ENCODE peak calls at places on chromosomes 1 and 21, in ten cellular contexts. U, X, E, A, T, H, M, G, K and C are unnamed samples.
A peak's percentile ranks its signal among the peaks of the same experiment; 100 is the strongest.

GRCh38 chr1:172745014-172745413 is 86.1 kb downstream of the FASLG start:
- DNase-seq in H (no peak), M (peak; percentile 70), A (peak; percentile 82), T (peak; percentile 49), G (peak; percentile 96), U (no peak), E (peak; percentile 36), X (peak; percentile 30), K (peak; percentile 48), C (peak; percentile 56)

GRCh38 chr1:205714190-205714905 is 34.0 kb upstream of the SLC45A3 start:
- DNase-seq in T (no peak), A (no peak), H (no peak), U (no peak), G (peak; percentile 47), X (no peak), K (no peak), E (no peak), M (peak; percentile 26), C (no peak)

GRCh38 chr1:181028241-181029014 is 5.4 kb upstream of the MR1 start:
- DNase-seq in T (no peak), A (no peak), E (no peak), U (no peak), G (peak; percentile 46), H (no peak), M (no peak), X (no peak), K (no peak), C (no peak)

GRCh38 chr1:72649974-72650373 is 367.6 kb upstream of the NEGR1 start:
- DNase-seq in U (no peak), A (peak; percentile 83), X (no peak), K (no peak), E (no peak), M (no peak), T (no peak), H (no peak), G (peak; percentile 11), C (no peak)

GRCh38 chr1:17861685-17862084 is 106.6 kb downstream of the ACTL8 start:
- DNase-seq in H (no peak), M (peak; percentile 51), U (no peak), T (no peak), X (no peak), E (no peak), G (no peak), A (no peak), K (no peak), C (no peak)

GRCh38 chr1:33455537-33456301 is 16.7 kb upstream of the ZSCAN20 start:
- DNase-seq in T (no peak), U (peak; percentile 55), X (peak; percentile 49), E (peak; percentile 67), G (peak; percentile 93), M (peak; percentile 87), A (peak; percentile 67), K (peak; percentile 52), H (peak; percentile 34), C (peak; percentile 67)

GRCh38 chr1:91631718-91632330 is 131.2 kb downstream of the CDC7 start:
- DNase-seq in G (no peak), H (no peak), E (no peak), T (no peak), K (no peak), U (no peak), M (no peak), A (no peak), X (no peak), C (no peak)

GRCh38 chr21:16047857-16048256 is 318.1 kb downstream of the USP25 start:
- DNase-seq in X (no peak), U (no peak), E (no peak), M (no peak), H (no peak), T (no peak), A (no peak), G (peak; percentile 79), K (no peak), C (no peak)

DNA sequence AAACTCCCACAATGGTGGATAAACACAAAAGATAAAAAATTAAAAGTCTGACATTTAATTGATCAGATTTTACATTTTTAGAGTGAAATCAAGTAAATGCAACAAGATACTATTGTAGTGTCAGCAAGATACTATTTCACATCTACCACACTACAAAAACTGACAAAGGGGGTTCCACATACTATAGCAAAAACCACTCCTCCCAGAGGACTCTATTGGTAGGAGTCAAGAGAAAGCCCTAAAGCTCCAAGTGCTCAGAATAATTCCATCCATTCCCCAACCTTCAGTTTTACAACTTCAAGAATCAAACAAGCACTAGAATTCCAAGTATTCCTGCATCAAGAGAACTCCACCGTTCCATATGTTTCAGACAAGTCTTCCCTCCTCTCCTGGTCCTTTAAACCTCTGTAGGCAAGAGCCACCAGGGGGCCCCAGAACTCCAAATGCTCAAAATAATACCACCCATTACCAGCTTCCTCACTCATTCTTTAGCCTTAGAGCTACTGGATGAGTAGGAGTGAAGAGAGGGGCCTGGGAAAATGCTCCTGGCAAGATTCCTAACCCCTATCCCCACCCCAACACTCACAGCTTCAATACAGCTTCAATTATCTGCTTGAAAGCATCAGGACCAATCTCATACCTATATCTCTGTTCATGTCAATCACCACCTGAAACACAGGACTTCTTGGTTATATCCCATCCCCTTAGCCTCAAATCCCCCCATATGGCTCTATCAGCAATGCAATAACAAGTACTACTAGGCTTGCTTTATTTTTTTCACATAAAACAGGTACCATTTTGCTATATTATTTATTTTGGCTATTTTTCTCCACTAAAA is 9.9 kb downstream of the TOR1AIP2 start:
- DNase-seq in G (peak; percentile 62), A (peak; percentile 68), T (no peak), E (peak; percentile 58), K (peak; percentile 61), X (peak; percentile 64), U (peak; percentile 39), H (peak; percentile 68), M (peak; percentile 81), C (peak; percentile 72)
- TF ChIP-seq CTCF in G (peak; percentile 83), A (peak; percentile 80), T (peak; percentile 76), E (peak; percentile 64), K (peak; percentile 47), X (peak; percentile 81), U (peak; percentile 44), H (peak; percentile 75), M (peak; percentile 86), C (peak; percentile 75)

GRCh38 chr1:21813542-21813941 is 1.5 kb downstream of the LDLRAD2 start:
- DNase-seq in U (no peak), H (no peak), K (no peak), G (no peak), M (no peak), X (no peak), E (no peak), A (no peak), T (no peak), C (no peak)

GRCh38 chr1:21816602-21817302 is 4.7 kb downstream of the LDLRAD2 start:
- DNase-seq in U (no peak), G (peak; percentile 70), E (no peak), M (no peak), A (peak; percentile 62), X (no peak), T (peak; percentile 71), H (no peak), K (no peak), C (no peak)

GRCh38 chr1:21815724-21816311 is 3.8 kb downstream of the LDLRAD2 start:
- DNase-seq in H (no peak), U (no peak), A (peak; percentile 52), T (no peak), G (no peak), X (no peak), K (no peak), E (no peak), M (no peak), C (no peak)

GRCh38 chr1:21814981-21815583 is 3.0 kb downstream of the LDLRAD2 start:
- DNase-seq in E (no peak), A (no peak), X (no peak), M (no peak), K (no peak), T (no peak), H (no peak), G (no peak), U (no peak), C (no peak)

GRCh38 chr1:21814241-21814918 is 2.3 kb downstream of the LDLRAD2 start:
- DNase-seq in A (no peak), X (no peak), U (no peak), T (no peak), E (peak; percentile 49), G (no peak), K (peak; percentile 72), H (no peak), M (no peak), C (peak; percentile 51)
- TF ChIP-seq CTCF in A (peak; percentile 71), X (no peak), U (peak; percentile 33), T (peak; percentile 66), E (peak; percentile 62), G (peak; percentile 47), K (peak; percentile 92), H (peak; percentile 47), M (peak; percentile 49), C (peak; percentile 83)

GRCh38 chr1:40622051-40622450 is 43.4 kb downstream of the RIMS3 start:
- DNase-seq in M (no peak), G (no peak), T (no peak), E (peak; percentile 6), X (no peak), A (no peak), H (no peak), U (no peak), K (no peak), C (no peak)

GRCh38 chr1:40625476-40626382 is 39.8 kb downstream of the RIMS3 start:
- DNase-seq in K (no peak), M (no peak), H (no peak), T (no peak), X (no peak), U (no peak), E (peak; percentile 16), A (no peak), G (no peak), C (no peak)

GRCh38 chr1:40622936-40623629 is 42.4 kb downstream of the RIMS3 start:
- DNase-seq in X (no peak), T (no peak), H (no peak), A (no peak), U (no peak), E (no peak), K (no peak), G (no peak), M (no peak), C (no peak)

GRCh38 chr1:40626383-40626770 is 39.1 kb downstream of the RIMS3 start:
- DNase-seq in G (no peak), M (no peak), U (no peak), A (no peak), E (peak; percentile 15), X (no peak), H (no peak), K (no peak), T (no peak), C (no peak)

DNA sequence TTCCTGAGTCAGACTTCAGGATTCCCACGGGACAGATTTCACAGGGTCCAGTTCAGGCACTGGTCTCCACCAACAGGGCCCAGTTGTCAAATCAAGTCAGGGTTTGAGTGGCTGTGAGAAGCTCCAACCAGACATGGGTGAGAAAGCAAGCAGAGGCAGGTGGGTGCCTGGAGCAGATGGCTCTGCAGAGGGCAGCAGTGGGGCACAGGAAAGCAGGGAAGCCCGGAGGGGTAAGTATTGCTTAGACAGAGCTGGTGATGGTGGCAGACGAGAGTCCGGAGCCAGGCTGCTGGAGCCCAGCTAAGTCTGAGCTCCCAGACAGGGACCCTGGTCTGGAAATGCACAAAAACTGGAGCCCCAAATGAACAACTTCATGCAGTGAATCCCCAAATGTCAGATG is 40.4 kb downstream of the RIMS3 start:
- DNase-seq in H (peak; percentile 52), K (peak; percentile 15), M (peak; percentile 18), A (no peak), G (no peak), U (no peak), E (peak; percentile 68), X (no peak), T (no peak), C (peak; percentile 62)
- TF ChIP-seq CTCF in H (peak; percentile 62), K (no peak), M (peak; percentile 44), A (peak; percentile 25), G (peak; percentile 15), U (no peak), E (peak; percentile 22), X (no peak), T (peak; percentile 46), C (peak; percentile 29)

DNA sequence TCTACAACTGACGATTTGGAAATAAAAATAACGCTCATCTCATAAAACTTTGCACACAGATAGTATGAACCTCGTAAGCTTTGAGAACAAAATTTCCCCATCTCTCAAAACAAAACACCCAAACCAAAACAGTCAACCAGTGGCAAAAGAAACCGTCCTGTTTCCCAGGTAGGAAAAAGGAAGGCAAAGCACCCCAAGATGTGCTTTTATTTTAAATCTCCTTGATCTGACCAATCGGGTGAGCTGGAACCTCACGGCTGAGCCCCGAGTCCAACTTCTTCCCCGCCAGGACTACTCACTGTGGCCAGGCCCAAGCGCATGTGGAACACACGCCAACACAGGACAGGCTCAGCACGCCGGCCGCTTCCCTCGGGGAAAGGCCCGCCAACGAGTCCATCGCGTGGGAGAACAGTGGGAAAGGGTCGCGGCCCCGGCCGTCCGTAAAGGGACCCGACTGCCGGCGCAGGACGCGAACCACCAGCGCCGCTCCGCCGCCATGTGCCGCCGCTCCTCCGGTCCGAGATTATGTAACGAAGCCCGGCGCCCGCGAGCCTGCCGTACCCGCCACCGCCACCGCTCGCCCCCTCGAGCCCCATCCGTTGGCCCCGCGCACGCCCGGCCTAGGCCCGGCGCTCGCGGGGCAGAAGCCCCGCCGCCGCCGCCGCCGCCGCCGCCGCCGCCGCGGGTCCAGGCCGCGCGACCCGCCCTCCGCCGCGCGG is 759 bp downstream of the AHCTF1 start:
- DNase-seq in H (peak; percentile 51), X (peak; percentile 53), A (peak; percentile 70), U (peak; percentile 64), G (peak; percentile 58), K (peak; percentile 52), E (peak; percentile 64), T (no peak), M (peak; percentile 63), C (peak; percentile 64)
- TF ChIP-seq CTCF in H (no peak), X (no peak), A (no peak), U (no peak), G (no peak), K (no peak), E (no peak), T (no peak), M (no peak), C (no peak)